ENCODE peak calls at places on chromosomes 13 and 19, in ten cellular contexts. Y is T-helper 17 cell; A is GM12878; P is stimulated activated CD4-positive, alpha-beta T cell treated with anti-CD3 and anti-CD28 coated beads, TNF-alpha, amount 100 ng/mL, for 1 hour; V is mucosa of descending colon; I is skeletal muscle cell; N is Peyer's patch; F is left ventricle myocardium inferior; G is Daoy; W is suprapubic skin. U is an unnamed sample.

GRCh38 chr19:49463960-49464740 is 9.9 kb upstream of the FLT3LG start:
- DNase-seq in Y (no peak), A (no peak), P (no peak), V (peak), I (no peak), N (no peak), F (no peak), G (no peak), W (no peak), U (no peak)

GRCh38 chr19:48471836-48472235 is 2.7 kb downstream of the CYTH2 start:
- DNase-seq in Y (no peak), A (no peak), P (no peak), V (no peak), I (no peak), N (no peak), F (no peak), G (no peak), W (no peak), U (no peak)

GRCh38 chr13:23467932-23468278 is 34.4 kb upstream of the SACS start:
- DNase-seq in Y (no peak), A (no peak), P (no peak), V (no peak), I (no peak), N (no peak), F (no peak), G (no peak), W (no peak), U (no peak)

GRCh38 chr19:11138659-11139526 is 16.7 kb downstream of the SPC24 start:
- DNase-seq in Y (no peak), A (no peak), P (no peak), V (peak), I (peak), N (peak), F (peak), G (peak), W (peak), U (peak)

GRCh38 chr19:1790054-1790762 is 21.9 kb downstream of the ATP8B3 start:
- DNase-seq in Y (no peak), A (no peak), P (no peak), V (no peak), I (no peak), N (no peak), F (no peak), G (no peak), W (no peak), U (no peak)

GRCh38 chr13:30982911-30983310 is 50.5 kb downstream of the TEX26 start:
- DNase-seq in Y (no peak), A (no peak), P (no peak), V (no peak), I (no peak), N (no peak), F (no peak), G (no peak), W (no peak), U (no peak)

GRCh38 chr13:78978381-78978998 is 319.5 kb upstream of the OBI1 start:
- DNase-seq in Y (no peak), A (peak), P (no peak), V (no peak), I (peak), N (peak), F (no peak), G (peak), W (no peak), U (no peak)

GRCh38 chr13:40653558-40654318 is 12.7 kb downstream of the FOXO1 start:
- DNase-seq in Y (no peak), A (no peak), P (no peak), V (no peak), I (no peak), N (no peak), F (no peak), G (no peak), W (no peak), U (no peak)

GRCh38 chr13:43918636-43919035 is 38.9 kb downstream of the LACC1 start:
- DNase-seq in Y (no peak), A (no peak), P (no peak), V (no peak), I (no peak), N (no peak), F (no peak), G (no peak), W (no peak), U (no peak)

GRCh38 chr13:49976314-49977258 is 20.3 kb upstream of the TRIM13 start:
- DNase-seq in Y (peak), A (peak), P (peak), V (peak), I (no peak), N (peak), F (peak), G (peak), W (no peak), U (peak)

GRCh38 chr19:2083174-2083854 is 12.8 kb downstream of the MOB3A start:
- DNase-seq in Y (peak), A (no peak), P (peak), V (no peak), I (no peak), N (peak), F (no peak), G (no peak), W (no peak), U (peak)

GRCh38 chr13:38417727-38418126 is 68.1 kb downstream of the UFM1 start:
- DNase-seq in Y (no peak), A (no peak), P (no peak), V (no peak), I (no peak), N (no peak), F (no peak), G (no peak), W (no peak), U (no peak)

GRCh38 chr13:99199541-99200432 is 867 bp upstream of the UBAC2 start:
- DNase-seq in Y (peak), A (no peak), P (no peak), V (no peak), I (no peak), N (no peak), F (no peak), G (no peak), W (no peak), U (peak)

GRCh38 chr19:38740252-38740592 is 4.1 kb downstream of the CAPN12 start:
- DNase-seq in Y (no peak), A (no peak), P (no peak), V (no peak), I (no peak), N (no peak), F (no peak), G (no peak), W (no peak), U (no peak)

GRCh38 chr13:107680115-107680514 is 535.2 kb downstream of the LIG4 start:
- DNase-seq in Y (no peak), A (no peak), P (no peak), V (no peak), I (no peak), N (no peak), F (no peak), G (no peak), W (no peak), U (no peak)

GRCh38 chr13:97256343-97256783 is 34.2 kb downstream of the MBNL2 start:
- DNase-seq in Y (no peak), A (no peak), P (no peak), V (no peak), I (no peak), N (no peak), F (no peak), G (peak), W (no peak), U (no peak)

GRCh38 chr13:40064723-40065122 is 409.3 kb downstream of the COG6 start:
- DNase-seq in Y (no peak), A (no peak), P (no peak), V (no peak), I (peak), N (no peak), F (no peak), G (peak), W (no peak), U (no peak)

GRCh38 chr13:65656740-65657329 is 1573.3 kb downstream of the PCDH9 start:
- DNase-seq in Y (no peak), A (no peak), P (no peak), V (no peak), I (no peak), N (no peak), F (no peak), G (no peak), W (no peak), U (no peak)

GRCh38 chr19:56071151-56071550 is 49.9 kb downstream of the ZNF787 start:
- DNase-seq in Y (no peak), A (no peak), P (no peak), V (no peak), I (no peak), N (no peak), F (no peak), G (peak), W (no peak), U (no peak)

GRCh38 chr19:2197270-2197669 is 33.5 kb downstream of the DOT1L start:
- DNase-seq in Y (no peak), A (no peak), P (no peak), V (no peak), I (no peak), N (no peak), F (no peak), G (no peak), W (no peak), U (no peak)

U was measured in sigmoid colon.